ENCODE peak calls at places on chromosomes 4 and X, in seven cellular contexts. Y is spleen, P is H9, L is brain microvascular endothelial cell, O is left ventricle myocardium inferior, A is BJ, S is fibroblast of lung. Q is an unnamed sample.

GRCh38 chrX:73447311-73447794 is 500 bp downstream of the CDX4 start:
- DNase-seq in A (no peak), P (peak; percentile 73), O (no peak), L (no peak), Y (peak; percentile 60), S (no peak), Q (no peak)

GRCh38 chrX:14777484-14777883 is 95.4 kb downstream of the FANCB start:
- DNase-seq in S (peak; percentile 57), O (no peak), L (no peak), A (no peak), Y (no peak), P (no peak), Q (no peak)

GRCh38 chr4:183823394-183823793 is 81.7 kb upstream of the STOX2 start:
- DNase-seq in L (peak; percentile 49), S (peak; percentile 85), A (no peak), P (no peak), Y (no peak), O (peak; percentile 36), Q (peak; percentile 17)

GRCh38 chr4:137266511-137266910 is 265.8 kb downstream of the PCDH18 start:
- DNase-seq in P (no peak), O (no peak), S (peak; percentile 48), Y (no peak), L (no peak), A (no peak), Q (no peak)

GRCh38 chr4:3301450-3302163 is 8.8 kb downstream of the RGS12 start:
- DNase-seq in A (no peak), P (no peak), O (no peak), S (no peak), Y (peak; percentile 48), L (no peak), Q (no peak)

GRCh38 chr4:1379801-1380331 is 26.4 kb downstream of the NKX1-1 start:
- DNase-seq in S (no peak), P (no peak), Y (peak; percentile 61), O (no peak), A (no peak), L (no peak), Q (no peak)

GRCh38 chrX:109624022-109624421 is 950 bp downstream of the KCNE5 start:
- DNase-seq in Y (no peak), P (no peak), O (peak; percentile 16), L (no peak), A (no peak), S (no peak), Q (no peak)

GRCh38 chr4:13860126-13860525 is 232.6 kb upstream of the BOD1L1 start:
- DNase-seq in A (no peak), P (no peak), Y (no peak), S (no peak), O (no peak), L (no peak), Q (no peak)

GRCh38 chrX:7019555-7019954 is 128.0 kb upstream of the STS start:
- DNase-seq in S (no peak), O (no peak), Y (no peak), A (no peak), L (no peak), P (no peak), Q (no peak)

GRCh38 chr4:183721207-183722081 is 62.4 kb downstream of the TRAPPC11 start:
- DNase-seq in Y (peak; percentile 87), A (no peak), S (peak; percentile 20), P (peak; percentile 84), L (peak; percentile 18), O (peak; percentile 70), Q (no peak)

GRCh38 chrX:119495734-119496520 is 27.7 kb downstream of the SLC25A5 start:
- DNase-seq in S (no peak), O (no peak), A (no peak), Y (no peak), P (no peak), L (no peak), Q (no peak)

GRCh38 chrX:2548731-2549423 is 48.1 kb upstream of the DHRSX start:
- DNase-seq in S (no peak), P (peak; percentile 55), O (no peak), A (no peak), Y (no peak), L (no peak), Q (no peak)

GRCh38 chr4:147755567-147756295 is 23.8 kb downstream of the ARHGAP10 start:
- DNase-seq in L (no peak), Y (no peak), S (peak; percentile 89), A (no peak), O (no peak), P (no peak), Q (no peak)

DNA sequence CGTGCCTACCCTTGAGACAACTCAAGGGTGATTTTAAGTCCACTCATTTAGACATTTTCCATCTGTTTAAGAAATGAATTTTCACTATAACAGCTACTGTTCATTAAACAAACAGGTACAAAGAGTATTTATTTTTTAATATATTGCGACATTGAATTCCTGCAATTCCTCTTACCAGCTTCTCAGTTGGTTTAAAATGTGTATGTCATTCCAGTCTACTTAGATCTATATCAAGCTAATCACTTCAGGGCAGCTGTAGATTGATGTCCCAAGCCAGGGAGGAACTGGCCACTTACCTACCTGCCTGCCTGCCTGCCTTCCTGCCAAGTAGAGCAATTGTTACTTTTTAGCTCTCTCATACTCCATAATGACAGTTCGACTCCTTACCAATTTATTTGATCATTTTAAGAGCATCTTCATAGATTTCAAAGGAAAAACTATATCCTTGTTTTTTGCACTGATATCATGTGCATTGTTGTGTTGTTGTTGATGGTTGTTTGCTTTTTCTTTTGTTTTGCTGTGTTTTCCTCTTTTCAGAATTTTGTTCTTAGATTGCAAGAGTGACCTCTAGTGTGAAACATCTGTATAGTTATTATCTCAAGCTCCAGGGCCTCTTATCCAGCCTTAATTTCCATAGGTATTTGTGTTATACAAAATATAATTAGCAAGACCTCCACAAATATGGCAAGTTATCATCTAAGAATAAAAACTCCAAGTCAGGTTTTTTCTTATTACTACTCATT is 120.9 kb upstream of the NRK start:
- DNase-seq in L (no peak), S (peak; percentile 2), A (no peak), Y (no peak), O (no peak), P (no peak), Q (no peak)
- TF ChIP-seq CTCF in L (peak; percentile 1), S (peak; percentile 30), A (peak; percentile 13), Y (no peak), O (peak; percentile 40), P (peak; percentile 59), Q (no peak)

DNA sequence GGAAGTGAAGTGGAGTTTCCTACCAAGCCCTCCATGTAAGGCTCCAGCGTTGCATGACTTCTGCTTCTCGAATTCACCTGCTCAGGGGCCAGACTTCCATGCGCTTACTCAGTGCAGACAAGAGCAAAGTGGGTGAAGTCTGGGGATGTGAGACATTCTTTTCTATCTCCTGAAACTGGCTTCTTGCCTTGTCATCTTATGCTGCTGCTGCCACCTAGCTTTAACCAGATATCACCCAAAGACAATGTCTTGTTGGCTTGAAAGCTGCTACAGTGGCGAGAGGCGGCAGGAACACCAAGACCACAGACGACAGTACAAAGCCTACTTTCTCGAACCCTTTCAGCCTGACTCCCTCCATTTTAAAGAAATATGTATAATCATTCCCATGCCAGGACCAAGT is 103.6 kb upstream of the ADGRG2 start:
- DNase-seq in L (no peak), P (peak; percentile 39), O (no peak), Y (no peak), S (peak; percentile 6), A (no peak), Q (no peak)
- TF ChIP-seq CTCF in L (peak; percentile 27), P (peak; percentile 32), O (peak; percentile 34), Y (no peak), S (peak; percentile 11), A (peak; percentile 6), Q (no peak)

GRCh38 chrX:9961750-9962149 is 5.4 kb upstream of the CLDN34 start:
- DNase-seq in O (no peak), P (no peak), L (no peak), S (no peak), A (no peak), Y (no peak), Q (no peak)

DNA sequence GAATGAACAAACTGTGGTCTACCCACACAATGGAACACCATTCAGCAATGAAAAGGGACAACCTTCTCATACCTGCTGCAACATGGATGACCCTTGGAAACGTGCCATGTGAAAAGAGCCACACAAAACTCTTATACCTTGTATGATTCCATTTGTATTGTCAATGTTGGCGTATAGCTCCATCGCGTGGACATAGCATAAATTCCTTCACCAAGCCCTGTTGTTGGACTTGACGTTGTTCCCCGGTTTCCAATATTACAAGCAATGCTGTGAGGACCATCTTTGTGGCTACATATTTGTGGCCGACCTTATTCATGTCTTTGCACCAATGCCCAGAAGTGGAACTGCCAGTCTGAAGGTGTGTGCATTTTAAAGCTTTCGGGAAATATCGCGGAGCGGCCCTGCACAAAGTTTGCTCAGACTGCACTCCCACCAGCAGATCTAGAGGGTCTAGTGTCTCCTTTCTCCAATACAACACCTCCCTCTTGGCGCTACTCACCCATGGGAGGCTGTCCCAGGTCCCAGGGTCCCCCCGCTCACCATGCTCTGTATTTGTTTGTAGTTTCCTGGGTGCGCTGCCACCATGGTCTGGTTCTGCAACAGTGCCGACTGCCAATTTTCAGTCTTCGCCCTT is at the start of gene CLDN34:
- DNase-seq in O (no peak), Y (no peak), A (no peak), S (no peak), L (no peak), P (no peak), Q (no peak)
- TF ChIP-seq CTCF in O (no peak), Y (no peak), A (no peak), S (no peak), L (no peak), P (no peak), Q (no peak)

GRCh38 chr4:115871596-115871995 is 758.2 kb upstream of the NDST4 start:
- DNase-seq in S (no peak), Y (no peak), L (no peak), O (no peak), P (no peak), A (no peak), Q (no peak)

GRCh38 chr4:115873048-115873447 is 759.6 kb upstream of the NDST4 start:
- DNase-seq in A (no peak), L (no peak), S (no peak), Y (peak; percentile 34), O (no peak), P (no peak), Q (no peak)
- TF ChIP-seq CTCF in A (no peak), L (no peak), S (no peak), Y (no peak), O (no peak), P (peak; percentile 43), Q (no peak)

GRCh38 chr4:185471235-185472062 is at the start of gene CCDC110:
- DNase-seq in Y (peak; percentile 96), S (peak; percentile 89), A (peak; percentile 18), P (peak; percentile 90), L (peak; percentile 86), O (peak; percentile 94), Q (peak; percentile 71)
- TF ChIP-seq CTCF in Y (peak; percentile 86), S (peak; percentile 27), A (peak; percentile 47), P (peak; percentile 77), L (peak; percentile 42), O (peak; percentile 76), Q (peak; percentile 30)

Q was measured in AG09309.